ENCODE peak calls at places on chromosomes 11 and 22, in ten cellular contexts. L is NCI-H446 treated with DMSO at 0.1 percent for 48 hours; S is HFF-Myc; H is effector CD4-positive, alpha-beta T cell; V is progenitor cell of endocrine pancreas; A is ovary; T is HTR-8/SVneo; J is left cardiac atrium; W is RWPE1; I is activated T-cell treated with anti-CD3 and anti-CD28 coated beads for 1 hour. Z is an unnamed sample.

GRCh38 chr11:69249641-69250502 is 44.1 kb upstream of the MYEOV start:
- DNase-seq in L (no peak), S (no peak), H (no peak), V (no peak), A (no peak), T (no peak), J (no peak), W (no peak), I (no peak), Z (no peak)

GRCh38 chr11:118911113-118911879 is 14.4 kb downstream of the BCL9L start:
- DNase-seq in L (no peak), S (no peak), H (no peak), V (no peak), A (no peak), T (no peak), J (no peak), W (no peak), I (no peak), Z (no peak)

GRCh38 chr11:27279491-27279890 is 83.5 kb downstream of the CCDC34 start:
- DNase-seq in L (no peak), S (no peak), H (no peak), V (no peak), A (no peak), T (no peak), J (no peak), W (no peak), I (no peak), Z (no peak)

GRCh38 chr11:20022363-20023081 is 137.8 kb downstream of the DBX1 start:
- DNase-seq in L (peak), S (no peak), H (no peak), V (peak), A (no peak), T (peak), J (no peak), W (no peak), I (no peak), Z (peak)

GRCh38 chr11:101949846-101950245 is 33.5 kb upstream of the ANGPTL5 start:
- DNase-seq in L (no peak), S (no peak), H (no peak), V (no peak), A (no peak), T (no peak), J (no peak), W (no peak), I (no peak), Z (no peak)

GRCh38 chr22:37369536-37369935 is 57.7 kb downstream of the ELFN2 start:
- DNase-seq in L (no peak), S (no peak), H (no peak), V (no peak), A (no peak), T (no peak), J (no peak), W (no peak), I (no peak), Z (no peak)

GRCh38 chr11:118401880-118402590 is 629 bp downstream of the ATP5MG start:
- DNase-seq in L (no peak), S (no peak), H (no peak), V (no peak), A (no peak), T (peak), J (no peak), W (peak), I (no peak), Z (no peak)

GRCh38 chr11:81165164-81165563 is 1568.5 kb downstream of the FAM181B start:
- DNase-seq in L (no peak), S (no peak), H (no peak), V (no peak), A (no peak), T (no peak), J (no peak), W (no peak), I (no peak), Z (peak)

GRCh38 chr11:45511566-45511965 is 153.9 kb downstream of the CHST1 start:
- DNase-seq in L (no peak), S (no peak), H (no peak), V (no peak), A (no peak), T (no peak), J (no peak), W (no peak), I (no peak), Z (no peak)

GRCh38 chr22:28187612-28188011 is 268.6 kb upstream of the PITPNB start:
- DNase-seq in L (no peak), S (no peak), H (no peak), V (no peak), A (no peak), T (no peak), J (no peak), W (no peak), I (no peak), Z (no peak)

GRCh38 chr11:77590194-77590591 is 440 bp downstream of the AQP11 start:
- DNase-seq in L (no peak), S (no peak), H (no peak), V (peak), A (peak), T (no peak), J (no peak), W (no peak), I (no peak), Z (no peak)

GRCh38 chr11:2562181-2562581 is 117.4 kb downstream of the KCNQ1 start:
- DNase-seq in L (no peak), S (no peak), H (no peak), V (no peak), A (peak), T (no peak), J (peak), W (no peak), I (no peak), Z (no peak)

GRCh38 chr11:130024356-130024755 is 21.7 kb upstream of the PRDM10 start:
- DNase-seq in L (no peak), S (no peak), H (no peak), V (no peak), A (no peak), T (no peak), J (no peak), W (no peak), I (no peak), Z (no peak)

GRCh38 chr11:14656536-14657457 is 13.2 kb downstream of the PDE3B start:
- DNase-seq in L (no peak), S (no peak), H (no peak), V (no peak), A (no peak), T (no peak), J (no peak), W (no peak), I (no peak), Z (no peak)

GRCh38 chr11:74570266-74571061 is 21.9 kb upstream of the POLD3 start:
- DNase-seq in L (peak), S (no peak), H (no peak), V (no peak), A (peak), T (peak), J (peak), W (peak), I (no peak), Z (peak)

GRCh38 chr22:49369726-49370717 is 457.7 kb downstream of the BRD1 start:
- DNase-seq in L (no peak), S (no peak), H (no peak), V (peak), A (no peak), T (no peak), J (no peak), W (no peak), I (no peak), Z (no peak)

GRCh38 chr22:50228366-50228765 is 16.5 kb downstream of the TUBGCP6 start:
- DNase-seq in L (no peak), S (no peak), H (no peak), V (no peak), A (no peak), T (no peak), J (no peak), W (no peak), I (no peak), Z (no peak)

GRCh38 chr22:37824674-37825641 is 1.8 kb downstream of the GALR3 start:
- DNase-seq in L (no peak), S (no peak), H (no peak), V (peak), A (no peak), T (no peak), J (no peak), W (no peak), I (no peak), Z (no peak)

GRCh38 chr11:119920666-119921065 is 191.7 kb upstream of the NECTIN1 start:
- DNase-seq in L (no peak), S (no peak), H (no peak), V (no peak), A (no peak), T (no peak), J (no peak), W (no peak), I (no peak), Z (no peak)

GRCh38 chr11:61162092-61162935 is 1.1 kb upstream of the VPS37C start:
- DNase-seq in L (peak), S (no peak), H (no peak), V (no peak), A (no peak), T (no peak), J (no peak), W (peak), I (no peak), Z (no peak)

GRCh38 chr22:42676059-42676607 is 26.9 kb upstream of the CYB5R3 start:
- DNase-seq in L (no peak), S (no peak), H (no peak), V (no peak), A (no peak), T (no peak), J (no peak), W (no peak), I (no peak), Z (no peak)

GRCh38 chr22:19035474-19036228 is 86.6 kb downstream of the DGCR2 start:
- DNase-seq in L (no peak), S (no peak), H (no peak), V (no peak), A (no peak), T (no peak), J (no peak), W (no peak), I (no peak), Z (no peak)

GRCh38 chr22:34976886-34977285 is 89.1 kb upstream of the ISX start:
- DNase-seq in L (no peak), S (no peak), H (no peak), V (no peak), A (no peak), T (no peak), J (no peak), W (no peak), I (no peak), Z (no peak)

GRCh38 chr22:35631597-35631996 is 14.5 kb upstream of the MB start:
- DNase-seq in L (no peak), S (no peak), H (no peak), V (no peak), A (peak), T (no peak), J (no peak), W (no peak), I (no peak), Z (peak)

GRCh38 chr11:78943841-78944240 is 369.2 kb upstream of the NARS2 start:
- DNase-seq in L (no peak), S (no peak), H (no peak), V (no peak), A (no peak), T (no peak), J (no peak), W (no peak), I (no peak), Z (no peak)

GRCh38 chr11:8087185-8087584 is 6.2 kb downstream of the TUB start:
- DNase-seq in L (no peak), S (no peak), H (no peak), V (no peak), A (no peak), T (no peak), J (peak), W (no peak), I (no peak), Z (no peak)

GRCh38 chr11:122721964-122722266 is 66.4 kb downstream of the UBASH3B start:
- DNase-seq in L (no peak), S (peak), H (no peak), V (no peak), A (no peak), T (peak), J (no peak), W (peak), I (no peak), Z (no peak)

GRCh38 chr22:26763633-26764295 is 106.4 kb downstream of the MIAT start:
- DNase-seq in L (no peak), S (peak), H (no peak), V (no peak), A (peak), T (peak), J (no peak), W (peak), I (no peak), Z (peak)

GRCh38 chr11:97361812-97362378 is 972.1 kb downstream of the JRKL start:
- DNase-seq in L (no peak), S (no peak), H (no peak), V (no peak), A (no peak), T (peak), J (no peak), W (peak), I (no peak), Z (peak)

GRCh38 chr22:38033522-38034277 is 23.5 kb upstream of the PICK1 start:
- DNase-seq in L (no peak), S (no peak), H (no peak), V (no peak), A (no peak), T (no peak), J (no peak), W (no peak), I (no peak), Z (no peak)

GRCh38 chr11:36509694-36510566 is at the start of gene TRAF6:
- DNase-seq in L (peak), S (peak), H (peak), V (peak), A (peak), T (peak), J (peak), W (peak), I (peak), Z (peak)

GRCh38 chr11:89181111-89181510 is 3.4 kb downstream of the TYR start:
- DNase-seq in L (no peak), S (no peak), H (no peak), V (no peak), A (no peak), T (no peak), J (no peak), W (no peak), I (no peak), Z (no peak)

GRCh38 chr22:36457688-36458450 is 23.6 kb downstream of the TXN2 start:
- DNase-seq in L (no peak), S (no peak), H (no peak), V (no peak), A (peak), T (no peak), J (peak), W (no peak), I (no peak), Z (no peak)

GRCh38 chr11:131668867-131669780 is 298.7 kb downstream of the NTM start:
- DNase-seq in L (no peak), S (no peak), H (no peak), V (no peak), A (no peak), T (no peak), J (peak), W (peak), I (peak), Z (peak)

Z was measured in NCI-H460.